ENCODE peak calls at places on chromosomes 16 and 17, in four cellular contexts. R is H1, Z is K562, G is GM12878. Y is an unnamed sample.

GRCh38 chr17:7523033-7523432 is 25.8 kb upstream of the TNFSF12 start:
- DNase-seq in R (peak), G (no peak), Z (peak), Y (peak)

GRCh38 chr17:40980594-40980993 is 3.5 kb downstream of the KRT40 start:
- DNase-seq in G (no peak), Z (no peak), R (no peak), Y (no peak)

GRCh38 chr17:81980752-81981239 is 3.4 kb downstream of the ASPSCR1 start:
- DNase-seq in R (no peak), G (no peak), Z (no peak), Y (no peak)

GRCh38 chr17:74519951-74520553 is 11.2 kb downstream of the CD300LB start:
- DNase-seq in R (no peak), Z (no peak), G (no peak), Y (no peak)

GRCh38 chr16:90083139-90083538 is 6.0 kb upstream of the PRDM7 start:
- DNase-seq in G (no peak), R (no peak), Z (no peak), Y (no peak)

GRCh38 chr17:77657821-77658220 is 300.7 kb upstream of the TNRC6C start:
- DNase-seq in G (no peak), R (no peak), Z (no peak), Y (no peak)

GRCh38 chr16:311725-312124 is 28.8 kb downstream of the PDIA2 start:
- DNase-seq in Z (no peak), G (no peak), R (no peak), Y (no peak)

GRCh38 chr17:73827627-73828241 is 183.5 kb upstream of the SDK2 start:
- DNase-seq in Z (no peak), G (no peak), R (no peak), Y (no peak)

GRCh38 chr16:8634991-8635736 is 13.7 kb downstream of the METTL22 start:
- DNase-seq in G (no peak), R (peak), Z (peak), Y (no peak)

GRCh38 chr17:4152471-4152870 is 9.5 kb downstream of the CYB5D2 start:
- DNase-seq in Z (no peak), R (no peak), G (no peak), Y (no peak)

GRCh38 chr17:15971108-15971507 is 26.2 kb downstream of the ADORA2B start:
- DNase-seq in R (no peak), G (no peak), Z (no peak), Y (no peak)

GRCh38 chr17:45792995-45793755 is 9.1 kb downstream of the CRHR1 start:
- DNase-seq in R (no peak), G (no peak), Z (peak), Y (no peak)

GRCh38 chr17:53721101-53721500 is 101.6 kb upstream of the KIF2B start:
- DNase-seq in Z (no peak), R (no peak), G (no peak), Y (no peak)

GRCh38 chr17:35242805-35243458 is at the start of gene SLFN5:
- DNase-seq in G (peak), Z (peak), R (peak), Y (peak)

GRCh38 chr16:84503751-84504395 is 586 bp downstream of the MEAK7 start:
- DNase-seq in G (no peak), Z (no peak), R (no peak), Y (no peak)

DNA sequence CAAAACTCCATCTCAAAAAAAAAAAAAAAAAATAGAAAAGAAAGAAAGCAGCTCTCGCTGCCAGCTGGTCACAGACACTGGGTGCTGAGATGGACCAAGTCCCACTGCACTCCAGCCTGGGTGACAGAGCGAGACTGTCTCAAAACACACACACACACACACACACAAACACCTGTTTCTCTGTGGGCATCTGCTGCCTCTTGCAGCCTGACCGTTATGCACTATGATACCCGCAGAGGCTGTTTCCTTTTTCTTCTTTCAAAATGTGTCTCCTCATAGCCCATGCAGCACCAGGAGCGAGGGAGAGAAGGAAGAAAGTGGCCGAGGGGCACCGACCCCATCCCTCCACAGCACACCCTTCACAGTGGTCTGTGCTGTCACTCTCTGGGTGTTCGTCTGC is 36.9 kb upstream of the KLHDC4 start:
- DNase-seq in R (no peak), G (no peak), Z (no peak), Y (no peak)
- TF ChIP-seq EGR1 in R (no peak), G (no peak), Z (no peak), Y (no peak)

GRCh38 chr16:53911506-53911905 is 207.6 kb downstream of the FTO start:
- DNase-seq in R (no peak), Z (no peak), G (no peak), Y (no peak)
- TF ChIP-seq EGR1 in R (no peak), Z (no peak), G (no peak), Y (no peak)

DNA sequence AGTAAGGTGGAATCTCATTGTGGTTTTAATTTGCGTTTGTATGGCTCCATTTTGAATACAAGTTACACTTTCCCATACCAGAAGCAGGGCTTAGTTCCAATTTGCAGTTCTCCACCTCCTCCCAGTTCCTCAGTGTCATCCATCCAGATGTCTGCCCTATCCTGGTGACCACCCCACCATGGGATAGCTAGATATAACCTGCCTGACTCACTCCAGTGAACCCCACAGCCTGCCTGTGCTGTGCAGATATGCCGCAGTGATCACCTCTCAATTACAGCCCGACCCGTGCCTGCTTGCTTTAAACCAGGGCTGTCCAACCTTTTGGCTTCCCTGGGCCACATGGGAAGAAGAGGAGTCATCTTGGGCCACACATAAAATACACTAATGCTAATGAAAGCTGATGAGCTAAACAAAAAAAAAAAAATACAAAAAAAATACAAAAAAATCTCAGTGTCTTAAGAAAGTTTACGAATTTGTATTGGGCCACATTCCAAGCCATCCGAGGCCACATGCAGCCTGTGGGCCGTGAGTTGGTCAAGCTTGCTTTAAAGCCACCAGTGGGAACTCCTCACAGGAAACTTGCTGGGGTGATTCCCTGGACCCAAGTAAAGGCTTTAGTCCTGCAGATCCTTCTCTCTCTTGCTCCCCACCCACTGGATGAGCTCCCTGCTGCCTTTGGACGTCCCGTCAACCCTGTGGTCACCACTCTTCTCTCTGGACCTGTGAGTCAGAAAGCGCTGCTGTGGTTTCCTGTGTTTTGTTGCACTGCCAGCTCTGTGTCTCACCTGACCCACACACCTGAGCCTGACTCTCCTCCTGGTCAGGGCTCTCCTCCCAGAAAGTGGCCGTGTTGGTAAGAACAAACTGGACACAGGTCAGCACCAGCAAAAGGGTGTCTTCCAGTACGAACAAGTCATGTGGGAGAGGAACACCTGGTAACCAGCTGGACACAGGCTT is 83.0 kb downstream of the EMP2 start:
- DNase-seq in G (no peak), Z (peak), R (no peak), Y (no peak)
- TF ChIP-seq EGR1 in G (no peak), Z (peak), R (no peak), Y (no peak)

DNA sequence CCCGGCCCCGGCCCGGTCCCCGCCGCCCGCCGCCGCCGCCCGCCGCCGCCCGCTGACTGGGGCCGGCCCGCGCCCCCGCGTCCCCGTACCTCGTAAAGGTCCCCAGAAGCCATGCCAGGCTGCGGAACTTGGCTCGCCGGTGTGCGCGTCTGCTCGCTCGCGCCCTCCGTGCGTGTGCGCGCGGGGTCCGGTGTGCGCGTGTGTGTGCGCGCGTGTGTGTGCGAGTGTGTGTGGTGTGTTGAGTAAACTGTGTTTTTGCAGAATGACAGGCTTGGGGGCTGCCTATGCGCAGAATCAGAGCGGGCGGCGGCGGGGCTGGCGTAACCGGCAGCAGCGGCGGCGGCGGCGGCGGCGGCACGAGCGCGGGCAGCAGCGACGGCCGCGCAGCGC is 342 bp downstream of the CDYL2 start:
- DNase-seq in Z (no peak), G (no peak), R (peak), Y (no peak)
- TF ChIP-seq EGR1 in Z (no peak), G (no peak), R (no peak), Y (no peak)

GRCh38 chr17:47878203-47879027 is 17.6 kb upstream of the SP2 start:
- DNase-seq in G (no peak), Z (no peak), R (no peak), Y (no peak)

GRCh38 chr17:47882247-47882646 is 13.8 kb upstream of the SP2 start:
- DNase-seq in Z (no peak), G (no peak), R (no peak), Y (no peak)

GRCh38 chr17:47879776-47880452 is 16.1 kb upstream of the SP2 start:
- DNase-seq in R (no peak), Z (no peak), G (no peak), Y (no peak)

GRCh38 chr17:47877368-47878034 is 18.5 kb upstream of the SP2 start:
- DNase-seq in R (no peak), G (no peak), Z (peak), Y (no peak)

DNA sequence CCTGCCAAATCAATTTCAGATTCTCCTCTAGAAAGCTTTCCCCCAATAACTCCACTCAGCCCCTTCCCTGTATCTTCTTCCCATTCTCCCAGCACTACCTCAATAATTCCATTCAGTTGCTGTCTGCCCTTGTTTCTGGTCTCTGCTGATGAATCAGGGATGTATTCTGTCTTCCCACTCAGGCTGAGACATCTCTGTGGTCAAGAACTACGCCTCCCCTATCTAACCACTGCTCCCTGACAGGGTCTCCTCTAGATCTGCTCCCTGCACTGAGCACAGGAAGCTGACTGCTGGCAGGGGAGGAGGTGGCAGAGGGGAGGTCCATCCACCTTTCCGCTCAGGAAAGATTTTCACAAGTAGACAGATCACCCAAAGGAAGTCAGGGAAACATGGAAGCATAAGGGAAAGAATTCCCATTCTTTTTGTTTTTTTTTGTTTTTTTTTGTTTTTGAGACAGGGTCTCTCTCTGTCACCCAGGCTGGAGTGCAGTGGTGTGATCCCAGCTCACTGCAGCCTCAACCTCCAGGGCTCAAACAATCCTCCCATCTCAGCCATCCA is 16.9 kb upstream of the SP2 start:
- DNase-seq in G (no peak), Z (peak), R (no peak), Y (no peak)
- TF ChIP-seq EGR1 in G (no peak), Z (peak), R (no peak), Y (no peak)

GRCh38 chr16:3807425-3808123 is 72.9 kb downstream of the CREBBP start:
- DNase-seq in G (no peak), R (no peak), Z (no peak), Y (no peak)
- TF ChIP-seq EGR1 in G (no peak), R (no peak), Z (no peak), Y (no peak)

GRCh38 chr16:58511933-58512815 is 3.1 kb upstream of the SETD6 start:
- DNase-seq in Z (peak), R (peak), G (no peak), Y (no peak)

GRCh38 chr16:58515871-58516767 is 802 bp downstream of the SETD6 start:
- DNase-seq in R (peak), Z (peak), G (no peak), Y (no peak)

GRCh38 chr16:58515125-58515870 is at the start of gene SETD6:
- DNase-seq in G (no peak), Z (peak), R (peak), Y (peak)

GRCh38 chr16:58516768-58517107 is 1.4 kb downstream of the SETD6 start:
- DNase-seq in G (no peak), Z (no peak), R (no peak), Y (no peak)

GRCh38 chr16:58513874-58514273 is 1.4 kb upstream of the SETD6 start:
- DNase-seq in R (no peak), G (no peak), Z (no peak), Y (no peak)
- TF ChIP-seq EGR1 in R (no peak), G (no peak), Z (no peak), Y (no peak)

GRCh38 chr17:13759936-13760335 is 158.2 kb upstream of the HS3ST3A1 start:
- DNase-seq in Z (no peak), G (no peak), R (no peak), Y (no peak)
- TF ChIP-seq EGR1 in Z (no peak), G (no peak), R (no peak), Y (no peak)